ENCODE peak calls at places on chromosomes 2 and 18, in five cellular contexts. Y is MCF 10A, X is neural progenitor cell, W is A549, Q is lower lobe of right lung. N is an unnamed sample.

GRCh38 chr2:147847746-147848391 is 3.0 kb downstream of the ACVR2A start:
- DNase-seq in Y (no peak), X (no peak), W (no peak), Q (no peak), N (no peak)

GRCh38 chr18:21479721-21480120 is 120.8 kb downstream of the ESCO1 start:
- DNase-seq in Y (no peak), X (no peak), W (no peak), Q (no peak), N (no peak)

GRCh38 chr2:240235149-240235803 is 94.8 kb upstream of the OTOS start:
- DNase-seq in Y (no peak), X (no peak), W (no peak), Q (peak), N (no peak)

GRCh38 chr2:213995400-213996105 is 415.3 kb upstream of the VWC2L start:
- DNase-seq in Y (peak), X (no peak), W (peak), Q (no peak), N (no peak)

GRCh38 chr18:21672868-21673267 is 31.7 kb downstream of the ABHD3 start:
- DNase-seq in Y (peak), X (no peak), W (peak), Q (no peak), N (no peak)

GRCh38 chr2:57881998-57882884 is 164.4 kb upstream of the VRK2 start:
- DNase-seq in Y (peak), X (no peak), W (peak), Q (no peak), N (no peak)

GRCh38 chr2:188997276-188997675 is 23.1 kb downstream of the COL3A1 start:
- DNase-seq in Y (no peak), X (no peak), W (no peak), Q (no peak), N (no peak)

GRCh38 chr2:222410534-222410933 is 13.8 kb upstream of the SGPP2 start:
- DNase-seq in Y (peak), X (peak), W (no peak), Q (no peak), N (no peak)

GRCh38 chr2:186255823-186256222 is 230.2 kb upstream of the ZC3H15 start:
- DNase-seq in Y (no peak), X (no peak), W (no peak), Q (no peak), N (no peak)

GRCh38 chr2:19748073-19748375 is 153.8 kb downstream of the TTC32 start:
- DNase-seq in Y (no peak), X (no peak), W (no peak), Q (no peak), N (no peak)
- TF ChIP-seq CTCF in Y (no peak), X (no peak), W (no peak), Q (no peak), N (no peak)

GRCh38 chr2:108835038-108835437 is 48.5 kb downstream of the CCDC138 start:
- DNase-seq in Y (no peak), X (no peak), W (no peak), Q (no peak), N (peak)

GRCh38 chr2:108829916-108830315 is 43.3 kb downstream of the CCDC138 start:
- DNase-seq in Y (no peak), X (no peak), W (no peak), Q (no peak), N (no peak)

GRCh38 chr2:108834620-108835019 is 48.0 kb downstream of the CCDC138 start:
- DNase-seq in Y (no peak), X (no peak), W (no peak), Q (no peak), N (no peak)

GRCh38 chr2:108837198-108837597 is 50.6 kb downstream of the CCDC138 start:
- DNase-seq in Y (no peak), X (no peak), W (no peak), Q (no peak), N (no peak)

DNA sequence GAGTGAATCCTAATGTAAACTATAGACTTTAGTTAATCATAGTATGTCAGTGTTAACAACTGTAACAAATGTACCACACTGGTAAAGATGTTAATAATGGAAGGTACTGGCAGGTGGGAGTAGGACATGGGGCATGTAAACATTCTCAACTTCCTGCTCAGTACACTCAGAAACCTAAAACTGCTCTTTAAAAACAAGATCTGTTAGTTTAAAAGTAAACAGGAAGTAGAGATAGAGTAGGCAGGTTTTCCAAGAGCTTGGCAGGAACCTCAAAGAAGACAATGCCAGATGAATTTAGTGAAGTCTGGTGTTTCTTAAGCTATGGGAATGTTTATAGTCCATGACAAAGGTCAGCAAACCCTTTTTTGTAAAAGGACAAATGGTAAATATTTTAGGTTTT is 46.6 kb downstream of the CCDC138 start:
- DNase-seq in Y (no peak), X (no peak), W (no peak), Q (no peak), N (no peak)
- TF ChIP-seq CTCF in Y (no peak), X (no peak), W (no peak), Q (no peak), N (no peak)

DNA sequence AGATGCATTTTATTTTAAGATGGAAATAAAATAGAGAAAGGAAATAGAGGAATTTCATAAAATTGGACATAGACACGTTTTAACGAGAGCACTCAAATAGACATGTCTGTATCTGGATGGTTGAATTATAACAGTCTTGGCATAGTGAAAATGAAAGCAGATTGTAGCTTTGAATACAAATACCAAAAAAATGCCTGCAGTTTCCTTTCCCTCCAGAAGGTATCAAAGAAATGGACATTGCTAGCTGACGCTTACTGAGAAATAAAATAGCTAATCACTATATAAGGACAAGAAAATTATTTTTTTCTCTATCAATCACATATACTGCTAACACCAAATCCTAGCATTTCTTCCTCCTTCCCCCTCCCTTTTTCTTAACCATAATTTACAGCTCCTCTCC is 11.4 kb upstream of the MAPRE2 start:
- DNase-seq in Y (no peak), X (no peak), W (no peak), Q (no peak), N (peak)
- TF ChIP-seq CTCF in Y (no peak), X (no peak), W (no peak), Q (peak), N (no peak)

GRCh38 chr2:3630631-3631030 is 27.4 kb upstream of the ALLC start:
- DNase-seq in Y (no peak), X (no peak), W (no peak), Q (no peak), N (no peak)

GRCh38 chr2:3628241-3628679 is 29.7 kb upstream of the ALLC start:
- DNase-seq in Y (no peak), X (no peak), W (no peak), Q (no peak), N (no peak)

GRCh38 chr2:3626817-3627499 is 31.0 kb upstream of the ALLC start:
- DNase-seq in Y (no peak), X (no peak), W (no peak), Q (no peak), N (no peak)

GRCh38 chr2:3627500-3628100 is 30.4 kb upstream of the ALLC start:
- DNase-seq in Y (no peak), X (no peak), W (no peak), Q (no peak), N (no peak)

GRCh38 chr2:3628800-3629199 is 29.2 kb upstream of the ALLC start:
- DNase-seq in Y (peak), X (peak), W (peak), Q (no peak), N (no peak)
- TF ChIP-seq CTCF in Y (no peak), X (peak), W (no peak), Q (no peak), N (peak)

GRCh38 chr2:226934546-226935243 is 98.8 kb downstream of the RHBDD1 start:
- DNase-seq in Y (peak), X (no peak), W (no peak), Q (no peak), N (no peak)

DNA sequence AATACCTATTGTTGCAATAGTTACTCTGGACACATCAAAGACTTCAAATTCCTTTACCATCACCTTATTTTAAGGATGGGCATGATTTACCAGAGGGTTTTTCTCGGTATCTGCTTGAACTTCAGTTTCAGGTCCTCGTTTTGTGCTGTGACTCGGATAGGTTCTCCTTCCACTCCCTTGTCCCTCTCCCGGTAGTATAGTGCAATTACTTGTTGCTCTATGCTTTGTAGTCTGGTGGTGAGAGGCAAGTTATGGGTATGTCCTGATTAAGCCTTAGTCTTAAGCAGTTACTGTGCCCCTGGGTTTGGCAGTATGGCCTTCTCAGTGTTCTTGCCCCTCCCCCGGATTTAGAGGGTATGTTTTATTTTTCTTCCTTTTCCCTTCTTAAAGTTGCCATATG is 96.6 kb downstream of the RHBDD1 start:
- DNase-seq in Y (peak), X (no peak), W (no peak), Q (no peak), N (no peak)
- TF ChIP-seq CTCF in Y (no peak), X (no peak), W (no peak), Q (no peak), N (no peak)

GRCh38 chr2:121478996-121479735 is 51.5 kb upstream of the RNU4ATAC start:
- DNase-seq in Y (no peak), X (no peak), W (no peak), Q (no peak), N (no peak)

GRCh38 chr2:121483021-121483420 is 47.7 kb upstream of the RNU4ATAC start:
- DNase-seq in Y (no peak), X (no peak), W (no peak), Q (no peak), N (no peak)

GRCh38 chr2:121480826-121481225 is 49.9 kb upstream of the RNU4ATAC start:
- DNase-seq in Y (peak), X (no peak), W (no peak), Q (no peak), N (no peak)

GRCh38 chr2:121476714-121477113 is 54.0 kb upstream of the RNU4ATAC start:
- DNase-seq in Y (no peak), X (peak), W (no peak), Q (no peak), N (no peak)

DNA sequence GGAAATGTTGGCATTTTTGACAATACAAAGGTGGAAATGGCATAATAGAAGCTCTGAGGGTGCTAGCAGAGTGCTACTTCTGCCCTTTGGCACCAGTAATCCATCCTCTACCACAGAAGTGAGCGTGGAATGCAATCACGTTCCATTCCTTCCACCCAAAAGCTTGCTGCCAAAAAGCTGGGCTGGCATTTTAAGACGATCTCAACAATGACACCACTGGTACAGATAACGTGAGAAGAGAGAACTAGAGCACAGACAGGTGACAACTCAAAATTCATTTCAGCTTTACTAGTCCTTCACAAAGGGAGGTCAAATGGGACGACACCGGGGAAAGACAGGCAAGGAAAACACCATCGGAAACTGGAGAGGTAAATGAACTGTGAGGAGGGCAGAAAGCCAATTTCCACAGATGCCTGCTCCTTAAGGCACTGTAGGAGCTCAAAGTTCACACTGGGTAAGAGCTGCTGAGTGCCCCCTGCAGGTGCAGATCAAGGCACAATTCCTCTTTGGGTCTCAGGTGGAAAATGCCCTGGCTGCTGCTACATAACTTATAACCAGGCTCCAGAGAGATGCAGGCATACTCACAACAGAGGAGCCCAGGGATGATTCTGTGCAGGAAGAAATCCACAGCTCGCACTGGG is 50.7 kb upstream of the RNU4ATAC start:
- DNase-seq in Y (peak), X (peak), W (peak), Q (no peak), N (no peak)
- TF ChIP-seq CTCF in Y (peak), X (peak), W (peak), Q (peak), N (no peak)

GRCh38 chr2:167342769-167343168 is 454.5 kb downstream of the XIRP2 start:
- DNase-seq in Y (no peak), X (peak), W (peak), Q (no peak), N (no peak)
- TF ChIP-seq CTCF in Y (no peak), X (peak), W (no peak), Q (no peak), N (no peak)

GRCh38 chr2:5915926-5916325 is 223.7 kb downstream of the SOX11 start:
- DNase-seq in Y (peak), X (peak), W (peak), Q (no peak), N (no peak)
- TF ChIP-seq CTCF in Y (peak), X (peak), W (peak), Q (peak), N (peak)

N was measured in GM13976.